ENCODE peak calls at places on chromosomes 11 and 22, in four cellular contexts. L is psoas muscle; Z is upper lobe of right lung; E is CD8-positive, alpha-beta T cell. N is an unnamed sample.

GRCh38 chr11:121596195-121597145 is 143.7 kb upstream of the SORL1-AS1 start:
- DNase-seq in L (no peak), Z (no peak), E (no peak), N (no peak)

GRCh38 chr11:61919113-61919840 is 1.9 kb upstream of the RAB3IL1 start:
- DNase-seq in L (no peak), Z (no peak), E (no peak), N (no peak)

GRCh38 chr11:60763692-60764369 is 7.2 kb downstream of the MS4A15 start:
- DNase-seq in L (no peak), Z (no peak), E (no peak), N (no peak)

GRCh38 chr11:94170953-94171352 is 42.3 kb downstream of the PANX1 start:
- DNase-seq in L (no peak), Z (no peak), E (no peak), N (no peak)

GRCh38 chr22:37731804-37732471 is 35.1 kb downstream of the TRIOBP start:
- DNase-seq in L (no peak), Z (no peak), E (no peak), N (no peak)

GRCh38 chr11:93659841-93660240 is 1.6 kb upstream of the CEP295 start:
- DNase-seq in L (no peak), Z (no peak), E (no peak), N (no peak)

GRCh38 chr11:63889344-63889743 is 27.6 kb downstream of the RCOR2 start:
- DNase-seq in L (no peak), Z (no peak), E (no peak), N (no peak)

GRCh38 chr11:93570759-93571413 is 27.7 kb upstream of the SMCO4 start:
- DNase-seq in L (peak), Z (no peak), E (no peak), N (no peak)

GRCh38 chr11:124644426-124645280 is 22.0 kb downstream of the TBRG1 start:
- DNase-seq in L (peak), Z (peak), E (no peak), N (peak)

GRCh38 chr11:7072401-7073028 is 16.3 kb upstream of the RBMXL2 start:
- DNase-seq in L (no peak), Z (no peak), E (no peak), N (no peak)

GRCh38 chr11:76667856-76668255 is 2.7 kb downstream of the LRRC32 start:
- DNase-seq in L (no peak), Z (peak), E (no peak), N (no peak)

GRCh38 chr22:38572065-38572464 is 2.1 kb upstream of the DMC1 start:
- DNase-seq in L (no peak), Z (no peak), E (no peak), N (peak)

GRCh38 chr11:111937859-111938258 is 716 bp downstream of the DIXDC1 start:
- DNase-seq in L (no peak), Z (no peak), E (no peak), N (no peak)

GRCh38 chr22:50010676-50011446 is 1.7 kb downstream of the IL17REL start:
- DNase-seq in L (no peak), Z (peak), E (peak), N (peak)

GRCh38 chr22:22485524-22485923 is 23.0 kb downstream of the ZNF280B start:
- DNase-seq in L (no peak), Z (no peak), E (no peak), N (no peak)

GRCh38 chr11:93073026-93073425 is 103.6 kb downstream of the MTNR1B start:
- DNase-seq in L (no peak), Z (no peak), E (no peak), N (no peak)

GRCh38 chr22:49789289-49790141 is 38.2 kb downstream of the BRD1 start:
- DNase-seq in L (peak), Z (no peak), E (peak), N (peak)

GRCh38 chr11:122439911-122440782 is 215.4 kb upstream of the UBASH3B start:
- DNase-seq in L (peak), Z (no peak), E (no peak), N (no peak)

GRCh38 chr11:13705710-13706109 is 37.2 kb downstream of the FAR1 start:
- DNase-seq in L (no peak), Z (no peak), E (no peak), N (no peak)

GRCh38 chr11:3642071-3642951 is 519 bp upstream of the ART5 start:
- DNase-seq in L (peak), Z (peak), E (peak), N (peak)

GRCh38 chr22:25360891-25361645 is 141.6 kb downstream of the CRYBB2 start:
- DNase-seq in L (no peak), Z (peak), E (no peak), N (no peak)

GRCh38 chr11:62402226-62402625 is 16.6 kb upstream of the SCGB1A1 start:
- DNase-seq in L (peak), Z (peak), E (no peak), N (peak)

GRCh38 chr11:125690006-125690405 is 9.4 kb upstream of the ACRV1 start:
- DNase-seq in L (no peak), Z (no peak), E (no peak), N (no peak)

GRCh38 chr22:42116848-42117424 is 13.7 kb downstream of the CYP2D6 start:
- DNase-seq in L (peak), Z (peak), E (no peak), N (no peak)

GRCh38 chr22:38947321-38948112 is 9.9 kb upstream of the APOBEC3A start:
- DNase-seq in L (no peak), Z (no peak), E (no peak), N (no peak)

GRCh38 chr11:12827929-12828812 is 153.9 kb downstream of the TEAD1 start:
- DNase-seq in L (no peak), Z (no peak), E (no peak), N (no peak)

GRCh38 chr11:64445651-64446050 is 86.7 kb downstream of the RPS6KA4 start:
- DNase-seq in L (no peak), Z (peak), E (no peak), N (no peak)

GRCh38 chr11:123585721-123586120 is 68.7 kb downstream of the SCN3B start:
- DNase-seq in L (no peak), Z (no peak), E (no peak), N (no peak)

GRCh38 chr11:126968915-126969314 is 31.7 kb downstream of the KIRREL3 start:
- DNase-seq in L (no peak), Z (no peak), E (no peak), N (no peak)

GRCh38 chr11:107689317-107690202 is 22.3 kb downstream of the SLN start:
- DNase-seq in L (peak), Z (peak), E (no peak), N (peak)

GRCh38 chr22:25488244-25489020 is 76.0 kb upstream of the GRK3 start:
- DNase-seq in L (peak), Z (peak), E (no peak), N (no peak)

GRCh38 chr22:21939392-21940319 is 13.0 kb downstream of the PPM1F start:
- DNase-seq in L (no peak), Z (no peak), E (no peak), N (no peak)

GRCh38 chr22:37672920-37673453 is 2.4 kb upstream of the LGALS1 start:
- DNase-seq in L (no peak), Z (no peak), E (no peak), N (no peak)

GRCh38 chr22:28674121-28674563 is 5.5 kb downstream of the TTC28 start:
- DNase-seq in L (no peak), Z (no peak), E (no peak), N (peak)

GRCh38 chr11:115711021-115711420 is 206.8 kb upstream of the CADM1 start:
- DNase-seq in L (no peak), Z (no peak), E (no peak), N (no peak)

GRCh38 chr11:41316726-41317125 is 142.7 kb downstream of the LRRC4C start:
- DNase-seq in L (no peak), Z (no peak), E (no peak), N (no peak)

GRCh38 chr11:119365071-119365591 is 16.4 kb downstream of the USP2 start:
- DNase-seq in L (no peak), Z (no peak), E (no peak), N (no peak)

GRCh38 chr22:38835888-38836301 is 7.9 kb downstream of the NPTXR start:
- DNase-seq in L (no peak), Z (no peak), E (no peak), N (no peak)

GRCh38 chr11:9596926-9597325 is 23.5 kb downstream of the WEE1 start:
- DNase-seq in L (no peak), Z (no peak), E (no peak), N (no peak)

GRCh38 chr22:17787159-17788022 is 13.1 kb upstream of the BID start:
- DNase-seq in L (no peak), Z (no peak), E (no peak), N (no peak)

GRCh38 chr22:17783773-17784480 is 9.7 kb upstream of the BID start:
- DNase-seq in L (no peak), Z (no peak), E (no peak), N (no peak)

GRCh38 chr22:17786435-17787158 is 12.3 kb upstream of the BID start:
- DNase-seq in L (peak), Z (no peak), E (no peak), N (no peak)

GRCh38 chr22:17784776-17785175 is 10.5 kb upstream of the BID start:
- DNase-seq in L (no peak), Z (no peak), E (no peak), N (no peak)

DNA sequence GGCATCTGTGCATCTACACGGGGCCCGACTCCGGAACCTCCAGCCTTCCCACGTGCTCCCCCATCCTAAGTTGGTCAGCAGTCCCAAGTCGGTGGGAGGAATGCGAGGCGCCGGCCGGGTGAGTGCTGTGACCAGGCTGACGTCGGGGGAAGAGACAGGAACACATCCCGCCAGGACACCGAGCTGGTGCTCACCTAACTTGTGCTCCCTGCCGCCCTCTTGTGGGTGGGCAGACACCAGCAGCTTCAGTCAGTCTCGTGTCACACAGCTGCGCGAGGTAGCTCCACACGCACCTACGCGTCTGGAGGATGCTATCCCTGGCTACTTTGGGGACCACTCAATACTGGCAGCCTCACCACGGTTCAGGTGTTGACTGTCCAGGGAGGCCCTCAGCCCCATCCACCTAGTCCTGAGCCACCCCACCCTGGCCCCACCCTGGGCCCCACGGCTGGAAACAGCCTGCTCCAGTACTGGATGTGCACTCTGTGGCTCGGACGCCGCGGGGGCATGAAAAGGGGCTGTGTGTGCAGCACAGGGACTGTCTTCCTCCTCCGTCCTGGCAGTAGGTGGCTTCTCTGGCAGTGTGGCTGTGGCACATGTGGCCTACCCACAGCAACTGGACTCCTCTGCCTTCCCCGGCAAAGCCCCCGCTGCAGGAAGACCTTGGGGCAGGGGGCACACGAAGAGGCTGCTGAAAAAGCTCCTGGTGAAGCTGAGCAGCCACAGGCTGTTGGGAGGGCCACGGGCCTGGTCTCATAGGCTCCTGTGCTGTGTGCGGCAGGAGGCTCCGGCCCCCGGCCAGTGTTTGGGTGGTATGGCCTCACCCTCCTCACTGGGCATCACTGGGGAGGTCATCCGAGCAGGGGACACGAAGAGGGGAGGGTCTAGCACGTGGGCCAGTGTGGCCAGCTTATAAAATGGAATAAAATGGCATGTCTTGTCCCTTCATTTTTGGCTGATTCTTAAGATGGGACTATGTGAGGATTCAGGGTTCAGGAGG is 11.2 kb upstream of the BID start:
- DNase-seq in L (peak), Z (peak), E (peak), N (peak)
- H3K27ac ChIP-seq in L (peak), Z (peak), E (no peak), N (no peak)

GRCh38 chr11:65663634-65664200 is 1.0 kb upstream of the RELA start:
- DNase-seq in L (peak), Z (peak), E (no peak), N (peak)
- H3K4me3 ChIP-seq in L (peak), Z (peak), E (peak), N (peak)

DNA sequence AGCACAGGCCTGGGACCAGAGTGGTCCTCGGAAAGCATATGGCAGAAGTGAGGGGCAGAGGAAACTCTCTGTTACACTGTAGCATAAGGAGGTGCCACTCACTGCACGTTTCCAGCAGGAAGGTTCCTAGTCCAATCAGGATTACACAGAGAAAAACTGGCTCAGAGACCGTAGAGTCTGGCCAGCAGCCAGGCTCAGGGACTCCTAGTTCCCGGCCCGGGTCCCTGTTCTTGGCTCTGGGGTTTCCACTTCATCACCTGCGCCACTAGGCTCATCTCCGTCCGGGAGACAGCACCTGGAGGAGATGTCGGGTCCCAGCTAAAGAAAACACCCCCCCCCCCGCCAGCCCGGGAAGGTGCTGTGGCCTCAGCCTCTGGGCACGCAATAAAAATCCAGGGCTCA is 1.1 kb downstream of the TTLL12 start:
- DNase-seq in L (peak), Z (no peak), E (no peak), N (no peak)
- H3K27ac ChIP-seq in L (no peak), Z (no peak), E (no peak), N (peak)

DNA sequence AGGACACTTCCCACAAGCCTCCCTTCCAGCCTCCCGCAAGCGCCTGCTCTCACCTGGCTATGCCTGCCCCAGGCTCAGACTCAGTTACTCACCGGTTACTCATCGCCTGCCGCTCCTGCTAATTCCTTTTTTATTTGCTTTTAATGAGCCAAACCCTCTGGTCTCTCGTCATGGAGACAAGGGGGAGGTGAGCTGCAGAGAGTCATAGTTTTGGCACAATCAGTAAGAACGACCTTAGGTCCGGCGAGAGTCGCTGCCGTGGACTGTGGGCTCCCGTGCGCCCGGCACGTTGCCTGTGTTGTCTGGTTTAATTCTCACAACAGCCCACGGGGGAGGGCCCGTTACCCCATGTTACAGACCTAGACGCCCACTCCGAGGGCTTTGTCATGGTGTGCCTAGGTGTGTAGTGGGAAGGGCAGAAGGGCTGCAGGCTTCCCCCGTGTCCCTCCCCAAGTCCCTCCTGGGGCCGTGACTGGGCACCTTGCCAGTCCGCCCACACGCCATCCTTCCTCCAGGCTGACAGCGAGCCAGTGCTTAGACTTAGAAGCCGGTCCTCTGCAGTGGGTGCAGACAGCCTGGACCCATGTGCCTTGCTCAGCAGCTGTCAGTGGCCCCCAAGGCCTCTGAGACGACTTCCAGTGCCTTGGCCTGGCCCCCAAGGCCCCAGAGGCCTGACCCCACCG is 42.2 kb downstream of the WNT7B start:
- DNase-seq in L (no peak), Z (no peak), E (no peak), N (no peak)
- H3K4me3 ChIP-seq in L (no peak), Z (no peak), E (no peak), N (no peak)

GRCh38 chr11:47536925-47537324 is 16.0 kb downstream of the CELF1 start:
- DNase-seq in L (no peak), Z (no peak), E (no peak), N (no peak)

GRCh38 chr11:47541070-47541469 is 11.9 kb downstream of the CELF1 start:
- DNase-seq in L (no peak), Z (no peak), E (no peak), N (no peak)

GRCh38 chr11:47534707-47535251 is 18.2 kb downstream of the CELF1 start:
- DNase-seq in L (no peak), Z (no peak), E (no peak), N (no peak)

GRCh38 chr11:47538741-47539575 is 14.0 kb downstream of the CELF1 start:
- DNase-seq in L (no peak), Z (no peak), E (no peak), N (no peak)

GRCh38 chr11:47539681-47540039 is 13.3 kb downstream of the CELF1 start:
- DNase-seq in L (no peak), Z (no peak), E (no peak), N (no peak)
- H3K27ac ChIP-seq in L (peak), Z (peak), E (no peak), N (no peak)

N was measured in CD4-positive, alpha-beta memory T cell.